ENCODE peak calls at places on chromosomes 3 and 15, in four cellular contexts. W is right cardiac atrium, H is transverse colon, E is SJCRH30. S is an unnamed sample. For H3K27me3, the result is how much of the 10 kb centered on the place peaks cover.

GRCh38 chr3:115698851-115699535 is 75.7 kb downstream of the GAP43 start:
- DNase-seq in W (no peak), H (no peak), E (peak), S (no peak)

GRCh38 chr15:33789141-33789540 is 179.2 kb upstream of the CHRM5 start:
- DNase-seq in W (no peak), H (no peak), E (peak), S (no peak)

GRCh38 chr3:99659965-99660364 is 21.6 kb downstream of the COL8A1 start:
- DNase-seq in W (no peak), H (no peak), E (no peak), S (no peak)

GRCh38 chr15:27889258-27889657 is 209.9 kb downstream of the OCA2 start:
- DNase-seq in W (no peak), H (no peak), E (no peak), S (no peak)

GRCh38 chr3:168034152-168034928 is 61.4 kb downstream of the GOLIM4 start:
- DNase-seq in W (no peak), H (no peak), E (no peak), S (no peak)

GRCh38 chr15:84979651-84980050 is 2.0 kb upstream of the PDE8A start:
- DNase-seq in W (peak), H (peak), E (peak), S (no peak)

GRCh38 chr15:80780416-80781221 is 1.4 kb downstream of the CEMIP start:
- DNase-seq in W (peak), H (peak), E (no peak), S (peak)

GRCh38 chr15:99125061-99125990 is 20.4 kb downstream of the SYNM start:
- DNase-seq in W (no peak), H (no peak), E (no peak), S (no peak)

GRCh38 chr3:42508562-42508961 is 6.1 kb downstream of the VIPR1 start:
- DNase-seq in W (no peak), H (peak), E (no peak), S (no peak)

GRCh38 chr3:23874359-23875120 is 42.2 kb downstream of the NKIRAS1 start:
- DNase-seq in W (no peak), H (no peak), E (no peak), S (no peak)
- H3K27ac ChIP-seq in W (no peak), H (no peak), E (no peak), S (no peak)

DNA sequence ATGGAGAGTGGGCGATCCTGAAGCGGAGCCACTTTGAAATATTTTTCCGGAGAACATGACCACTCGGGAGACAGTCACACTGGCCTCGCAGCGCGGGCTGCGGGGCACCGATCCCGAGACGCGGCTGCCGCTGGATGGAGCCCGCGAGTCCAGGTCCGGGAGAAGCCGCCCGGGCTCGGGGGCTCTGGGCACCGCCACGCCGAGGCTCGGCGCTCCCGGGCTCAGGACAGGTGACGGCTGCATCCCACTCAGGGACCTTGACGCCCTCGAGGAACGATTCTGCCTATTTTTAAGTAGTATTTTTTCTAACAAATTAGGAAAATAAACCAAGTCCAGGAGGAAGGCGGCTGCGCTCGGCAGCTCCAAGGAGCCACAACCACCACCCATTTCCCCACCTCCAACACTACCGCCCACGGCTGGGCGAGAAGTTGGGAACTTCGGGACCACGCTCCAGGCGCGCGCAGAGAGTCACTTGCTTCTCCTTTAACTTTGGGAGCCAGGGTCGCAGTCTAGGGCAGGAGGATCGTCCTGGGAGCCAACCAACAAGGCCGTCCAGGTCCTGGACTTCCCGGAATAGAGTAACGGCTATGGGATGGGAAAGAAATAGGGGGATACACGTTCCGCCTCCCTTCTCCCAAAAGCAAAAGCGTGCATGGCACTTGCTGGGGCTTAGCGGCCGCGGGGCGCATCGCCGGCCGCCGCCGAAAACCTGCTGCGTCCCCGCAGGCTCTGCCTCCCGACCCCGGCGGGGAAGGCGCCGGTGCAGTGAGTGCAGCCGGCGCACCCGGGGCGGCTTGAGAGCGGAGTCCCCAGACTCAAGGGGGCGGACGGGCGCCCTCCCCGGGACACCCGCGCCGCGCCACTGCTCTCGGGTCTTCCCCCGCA is 897 bp downstream of the MEGF11 start:
- DNase-seq in W (peak), H (peak), E (peak), S (peak)
- H3K27me3 ChIP-seq in W (under half), H (half or more), E (under half), S (under half)

GRCh38 chr3:52317178-52317577 is 1.1 kb downstream of the DNAH1 start:
- DNase-seq in W (no peak), H (peak), E (no peak), S (no peak)
- H3K27ac ChIP-seq in W (no peak), H (no peak), E (no peak), S (no peak)

DNA sequence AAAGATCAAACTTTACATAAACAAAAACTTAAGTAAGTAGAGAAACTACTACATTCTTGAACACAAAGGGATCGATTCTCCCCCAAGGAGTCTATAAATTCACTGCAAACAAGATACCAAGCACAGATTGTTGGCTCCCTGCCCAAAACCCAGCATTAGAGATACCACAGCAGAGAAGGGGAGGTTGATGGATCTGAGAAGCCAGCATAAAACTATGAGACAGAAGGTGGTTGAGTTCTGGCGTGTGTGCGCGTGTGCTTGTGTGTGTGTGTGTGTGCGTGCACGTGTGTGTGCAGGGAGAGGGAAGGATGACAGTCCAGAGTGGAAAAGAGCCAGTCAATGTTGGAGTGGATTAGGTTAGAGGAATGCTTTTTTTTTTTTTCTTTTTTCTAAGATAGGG is 143.2 kb upstream of the PRR20G start:
- DNase-seq in W (no peak), H (no peak), E (peak), S (no peak)
- H3K27me3 ChIP-seq in W (under half), H (under half), E (under half), S (under half)

DNA sequence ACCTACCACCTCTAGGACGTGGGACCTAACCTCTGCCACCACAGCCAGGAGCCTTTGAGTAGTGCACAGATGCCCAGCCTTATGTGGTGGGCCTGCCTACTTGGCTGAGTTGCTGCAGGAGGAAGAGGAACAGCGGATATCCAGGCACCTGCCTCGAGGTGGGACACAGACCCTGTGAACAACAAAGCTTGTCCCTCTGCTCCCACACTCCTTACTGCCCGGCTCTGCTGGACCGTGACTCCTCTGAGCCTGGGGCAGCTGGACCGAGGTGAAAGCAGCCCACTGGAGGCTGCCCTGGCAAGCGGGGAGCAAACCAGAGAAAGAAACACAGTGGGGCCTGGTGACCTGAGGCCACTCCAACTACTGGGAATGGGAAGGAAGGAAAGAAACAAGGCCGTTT is 97.8 kb downstream of the SEC22A start:
- DNase-seq in W (no peak), H (no peak), E (no peak), S (no peak)
- H3K27ac ChIP-seq in W (no peak), H (no peak), E (no peak), S (no peak)

GRCh38 chr15:41812820-41813375 is 15.0 kb upstream of the JMJD7 start:
- DNase-seq in W (no peak), H (no peak), E (no peak), S (no peak)

GRCh38 chr15:41816788-41817187 is 11.1 kb upstream of the JMJD7 start:
- DNase-seq in W (no peak), H (no peak), E (no peak), S (no peak)

GRCh38 chr15:41817327-41817726 is 10.6 kb upstream of the JMJD7 start:
- DNase-seq in W (no peak), H (no peak), E (no peak), S (no peak)

GRCh38 chr15:41813426-41813825 is 14.5 kb upstream of the JMJD7 start:
- DNase-seq in W (no peak), H (no peak), E (no peak), S (no peak)

GRCh38 chr15:41814534-41814933 is 13.4 kb upstream of the JMJD7 start:
- DNase-seq in W (no peak), H (no peak), E (no peak), S (no peak)
- H3K27me3 ChIP-seq in W (under half), H (under half), E (under half), S (under half)